ENCODE peak calls at places on chromosomes 3 and 15, in eight cellular contexts. C is tibial nerve, X is colonic mucosa, T is uterus, W is SK-N-SH, N is PC-3, Q is fibroblast of lung, G is transverse colon. J is an unnamed sample.

GRCh38 chr15:33045066-33045810 is 149.3 kb downstream of the FMN1 start:
- DNase-seq in C (no peak), X (no peak), T (no peak), W (no peak), N (no peak), Q (no peak), G (no peak), J (no peak)

GRCh38 chr15:35499723-35500122 is 46.2 kb downstream of the DPH6 start:
- DNase-seq in C (no peak), X (no peak), T (no peak), W (no peak), N (no peak), Q (no peak), G (no peak), J (no peak)

GRCh38 chr15:66743703-66744536 is 41.9 kb downstream of the SMAD6 start:
- DNase-seq in C (no peak), X (no peak), T (no peak), W (no peak), N (peak; percentile 78), Q (no peak), G (no peak), J (no peak)

GRCh38 chr15:53473435-53473834 is 286.0 kb downstream of the WDR72 start:
- DNase-seq in C (no peak), X (no peak), T (no peak), W (no peak), N (no peak), Q (no peak), G (no peak), J (no peak)

GRCh38 chr3:36244728-36245127 is 135.6 kb upstream of the STAC start:
- DNase-seq in C (no peak), X (no peak), T (no peak), W (no peak), N (peak; percentile 55), Q (peak; percentile 74), G (no peak), J (no peak)

GRCh38 chr3:9071982-9072666 is 108.9 kb upstream of the RAD18 start:
- DNase-seq in C (no peak), X (no peak), T (no peak), W (no peak), N (peak; percentile 21), Q (no peak), G (no peak), J (no peak)

GRCh38 chr3:149209431-149209830 is 12.2 kb downstream of the CP start:
- DNase-seq in C (no peak), X (no peak), T (no peak), W (no peak), N (no peak), Q (no peak), G (no peak), J (no peak)

GRCh38 chr3:38099518-38099917 is 37.4 kb downstream of the ACAA1 start:
- DNase-seq in C (no peak), X (no peak), T (no peak), W (no peak), N (no peak), Q (no peak), G (no peak), J (no peak)

GRCh38 chr3:195102609-195103467 is 168.1 kb downstream of the XXYLT1 start:
- DNase-seq in C (no peak), X (peak; percentile 71), T (peak; percentile 79), W (no peak), N (peak; percentile 97), Q (peak; percentile 95), G (peak; percentile 55), J (no peak)

GRCh38 chr3:175301741-175302140 is 442.6 kb downstream of the NAALADL2 start:
- DNase-seq in C (no peak), X (no peak), T (no peak), W (no peak), N (no peak), Q (no peak), G (no peak), J (no peak)

GRCh38 chr3:117910820-117911524 is 1123.7 kb downstream of the IGSF11 start:
- DNase-seq in C (no peak), X (no peak), T (no peak), W (peak; percentile 75), N (no peak), Q (no peak), G (no peak), J (no peak)

GRCh38 chr15:68599153-68599545 is 20.4 kb downstream of the CORO2B start:
- DNase-seq in C (no peak), X (no peak), T (no peak), W (no peak), N (no peak), Q (no peak), G (no peak), J (no peak)

GRCh38 chr3:150278843-150279341 is 129.2 kb upstream of the TSC22D2 start:
- DNase-seq in C (no peak), X (peak; percentile 62), T (no peak), W (no peak), N (no peak), Q (peak; percentile 22), G (peak; percentile 23), J (no peak)

GRCh38 chr3:111012388-111013248 is 59.0 kb upstream of the NECTIN3 start:
- DNase-seq in C (no peak), X (peak; percentile 36), T (no peak), W (peak; percentile 39), N (peak; percentile 60), Q (no peak), G (no peak), J (no peak)

GRCh38 chr15:31438601-31439265 is 112.1 kb downstream of the KLF13 start:
- DNase-seq in C (no peak), X (no peak), T (no peak), W (no peak), N (no peak), Q (no peak), G (no peak), J (no peak)

GRCh38 chr3:117074833-117075232 is 365.3 kb downstream of the TUSC7 start:
- DNase-seq in C (no peak), X (no peak), T (no peak), W (no peak), N (no peak), Q (no peak), G (no peak), J (no peak)

GRCh38 chr3:130743354-130743753 is 3.3 kb downstream of the PIK3R4 start:
- DNase-seq in C (no peak), X (no peak), T (no peak), W (no peak), N (no peak), Q (no peak), G (no peak), J (no peak)

GRCh38 chr15:71272932-71273331 is 157.7 kb downstream of the THSD4 start:
- DNase-seq in C (no peak), X (no peak), T (no peak), W (no peak), N (no peak), Q (peak; percentile 87), G (no peak), J (no peak)

GRCh38 chr3:58630081-58630709 is 36.4 kb downstream of the FAM3D start:
- DNase-seq in C (peak; percentile 47), X (peak; percentile 91), T (peak; percentile 74), W (peak; percentile 85), N (peak; percentile 83), Q (peak; percentile 39), G (peak; percentile 78), J (peak; percentile 8)

GRCh38 chr15:79176151-79176550 is 85.6 kb upstream of the RASGRF1 start:
- DNase-seq in C (no peak), X (no peak), T (no peak), W (no peak), N (no peak), Q (no peak), G (no peak), J (no peak)

DNA sequence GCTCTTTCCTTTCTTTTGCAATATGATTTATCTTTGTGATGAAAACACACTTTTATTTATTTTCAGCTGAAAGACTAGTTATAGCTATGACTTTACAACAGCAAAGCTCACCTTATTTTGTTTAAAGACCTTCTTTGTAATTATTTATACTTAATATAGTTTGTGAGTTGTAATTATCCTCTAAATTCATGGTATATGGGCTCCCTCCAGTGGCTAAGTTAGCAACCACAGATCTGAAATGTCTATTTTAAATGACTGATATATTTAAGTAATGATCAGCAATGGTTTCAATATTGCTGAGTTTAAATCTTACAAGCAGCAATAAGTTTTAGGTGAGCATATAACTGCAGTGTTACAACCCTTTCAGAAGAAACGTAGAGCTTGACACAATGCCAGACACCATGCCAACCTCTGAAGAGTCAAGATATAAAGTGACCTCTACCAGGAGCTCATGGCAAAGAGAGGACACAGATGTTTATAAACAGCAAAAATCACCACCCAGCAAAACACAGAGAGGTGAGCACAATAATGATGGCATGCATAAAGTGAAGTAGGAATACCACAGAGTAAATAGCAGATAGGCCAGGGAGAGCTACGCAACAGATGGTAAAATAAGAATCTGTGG is 143.6 kb upstream of the ZNF385D start:
- DNase-seq in C (no peak), X (no peak), T (no peak), W (peak; percentile 6), N (peak; percentile 66), Q (peak; percentile 13), G (no peak), J (no peak)
- TF ChIP-seq CTCF in C (peak; percentile 28), X (no peak), T (peak; percentile 44), W (peak; percentile 89), N (peak; percentile 87), Q (peak; percentile 48), G (no peak), J (peak; percentile 66)

GRCh38 chr3:178989821-178990220 is 81.8 kb downstream of the ZMAT3 start:
- DNase-seq in C (no peak), X (no peak), T (no peak), W (no peak), N (no peak), Q (no peak), G (no peak), J (no peak)
- H3K9me3 ChIP-seq in C (peaks cover 52% of the 10 kb centered on the region), X (peaks cover 11% of the 10 kb centered on the region), T (no peaks in the 10 kb centered on the region), W (peaks cover 10% of the 10 kb centered on the region), N (peaks cover 18% of the 10 kb centered on the region), Q (no peaks in the 10 kb centered on the region), G (peaks cover 34% of the 10 kb centered on the region), J (peaks cover 27% of the 10 kb centered on the region)

GRCh38 chr15:55619783-55620182 is 31.6 kb upstream of the PYGO1 start:
- DNase-seq in C (no peak), X (no peak), T (no peak), W (no peak), N (no peak), Q (no peak), G (no peak), J (no peak)
- H3K36me3 ChIP-seq in C (no peaks in the 10 kb centered on the region), X (no peaks in the 10 kb centered on the region), T (no peaks in the 10 kb centered on the region), W (peaks cover 30% of the 10 kb centered on the region), N (no peaks in the 10 kb centered on the region), Q (no peaks in the 10 kb centered on the region), G (no peaks in the 10 kb centered on the region), J (no peaks in the 10 kb centered on the region)

GRCh38 chr15:89088605-89089315 is 504 bp downstream of the ABHD2 start:
- DNase-seq in C (no peak), X (peak; percentile 55), T (no peak), W (no peak), N (no peak), Q (peak; percentile 36), G (peak; percentile 36), J (no peak)

GRCh38 chr15:89089316-89090230 is 1.3 kb downstream of the ABHD2 start:
- DNase-seq in C (no peak), X (no peak), T (no peak), W (no peak), N (no peak), Q (no peak), G (no peak), J (no peak)

GRCh38 chr15:89091667-89092220 is 3.5 kb downstream of the ABHD2 start:
- DNase-seq in C (no peak), X (no peak), T (no peak), W (no peak), N (no peak), Q (no peak), G (no peak), J (no peak)

GRCh38 chr15:89093509-89093908 is 5.3 kb downstream of the ABHD2 start:
- DNase-seq in C (no peak), X (no peak), T (no peak), W (no peak), N (no peak), Q (no peak), G (no peak), J (no peak)

GRCh38 chr15:89090791-89091666 is 2.8 kb downstream of the ABHD2 start:
- DNase-seq in C (peak; percentile 37), X (peak; percentile 45), T (peak; percentile 79), W (peak; percentile 42), N (peak; percentile 83), Q (peak; percentile 87), G (peak; percentile 52), J (peak; percentile 60)
- TF ChIP-seq CTCF in C (no peak), X (no peak), T (no peak), W (no peak), N (peak; percentile 29), Q (no peak), G (no peak), J (peak; percentile 10)

J was measured in thoracic aorta.